ENCODE peak calls at places on chromosomes 13 and 19, in six cellular contexts. C, F, R, O, M and I are unnamed samples.

GRCh38 chr19:47479701-47480503 is 4.1 kb downstream of the KPTN start:
- DNase-seq in C (peak; percentile 77), F (peak; percentile 9), R (peak; percentile 39), O (no peak), M (peak; percentile 55), I (no peak)

GRCh38 chr13:105395041-105395440 is 1140.4 kb downstream of the EFNB2 start:
- DNase-seq in C (no peak), F (peak; percentile 54), R (no peak), O (no peak), M (no peak), I (no peak)

GRCh38 chr13:93037780-93038179 is 188.8 kb upstream of the GPC6 start:
- DNase-seq in C (no peak), F (no peak), R (no peak), O (no peak), M (no peak), I (no peak)

GRCh38 chr19:6734096-6734696 is 3.2 kb downstream of the GPR108 start:
- DNase-seq in C (no peak), F (no peak), R (no peak), O (no peak), M (peak; percentile 50), I (no peak)

GRCh38 chr13:111650626-111651025 is 330.2 kb downstream of the TEX29 start:
- DNase-seq in C (no peak), F (no peak), R (no peak), O (no peak), M (no peak), I (no peak)

GRCh38 chr13:76632388-76633044 is 253.7 kb downstream of the KCTD12 start:
- DNase-seq in C (peak; percentile 58), F (no peak), R (peak; percentile 10), O (no peak), M (no peak), I (no peak)

GRCh38 chr13:112994084-112994780 is 25.2 kb downstream of the MCF2L start:
- DNase-seq in C (no peak), F (no peak), R (no peak), O (no peak), M (no peak), I (no peak)

GRCh38 chr19:5394907-5395505 is 54.4 kb upstream of the PTPRS start:
- DNase-seq in C (peak; percentile 90), F (no peak), R (no peak), O (no peak), M (no peak), I (no peak)

GRCh38 chr19:4077800-4078683 is 11.3 kb upstream of the ZBTB7A start:
- DNase-seq in C (no peak), F (no peak), R (peak; percentile 60), O (peak; percentile 63), M (peak; percentile 73), I (no peak)

DNA sequence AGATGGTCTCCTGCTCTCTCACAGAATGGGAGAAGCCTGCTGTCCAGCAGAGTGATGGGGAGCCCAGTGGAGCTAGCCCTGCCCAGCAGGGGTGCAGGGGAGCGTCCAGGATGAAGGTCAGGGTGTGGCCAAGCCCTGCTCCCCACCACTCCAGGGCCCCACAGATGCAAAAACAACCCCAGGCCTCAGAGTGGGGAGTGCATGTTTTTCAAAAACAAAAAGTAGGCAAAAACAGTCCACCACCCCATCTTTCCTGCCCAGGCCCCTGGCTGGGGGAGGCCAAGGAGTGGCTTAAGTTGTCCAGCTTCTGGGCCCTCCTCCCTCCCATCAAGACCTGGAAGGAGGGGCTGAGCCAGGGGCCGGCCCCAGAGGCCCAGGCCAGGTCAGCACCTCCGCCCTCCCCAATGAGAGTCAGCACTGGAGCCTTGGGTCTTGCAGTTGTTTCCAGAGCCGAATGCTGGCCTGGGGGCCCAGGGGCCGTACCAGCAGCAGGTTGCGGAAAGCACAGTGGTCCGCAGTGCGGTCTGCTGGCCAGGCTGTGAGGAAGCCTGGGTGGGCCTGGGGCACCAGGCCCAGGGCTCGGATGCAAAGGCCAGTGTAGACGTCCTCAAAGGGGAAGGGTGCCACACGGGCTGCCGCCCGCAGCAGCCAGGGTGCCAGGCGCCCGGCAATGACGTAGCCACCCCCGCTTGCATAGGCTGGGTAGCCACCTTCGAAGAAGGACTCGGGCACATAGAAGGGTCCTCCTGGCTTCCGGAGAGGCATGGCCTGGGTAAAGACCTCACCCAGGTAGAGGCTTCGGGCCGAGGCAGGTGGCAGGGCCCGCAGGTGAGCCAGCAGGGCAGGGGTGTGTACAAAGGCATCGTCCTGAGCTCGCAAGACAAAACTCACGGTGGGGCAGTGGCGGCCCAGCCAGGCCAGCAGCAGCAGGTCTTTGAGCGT is 1.7 kb downstream of the B3GNT8 start:
- DNase-seq in C (no peak), F (no peak), R (no peak), O (no peak), M (no peak), I (no peak)
- H3K27me3 ChIP-seq in C (no peaks in the 10 kb centered on the region), F (no peaks in the 10 kb centered on the region), R (no peaks in the 10 kb centered on the region), O (no peaks in the 10 kb centered on the region), M (no peaks in the 10 kb centered on the region), I (no peaks in the 10 kb centered on the region)

GRCh38 chr19:11576186-11576585 is 1.3 kb downstream of the ACP5 start:
- DNase-seq in C (no peak), F (no peak), R (no peak), O (no peak), M (no peak), I (no peak)

GRCh38 chr19:11578342-11579142 is 1.1 kb upstream of the ACP5 start:
- DNase-seq in C (peak; percentile 25), F (no peak), R (peak; percentile 33), O (peak; percentile 67), M (peak; percentile 74), I (no peak)

GRCh38 chr19:11574689-11575088 is 2.8 kb downstream of the ACP5 start:
- DNase-seq in C (no peak), F (no peak), R (no peak), O (no peak), M (no peak), I (no peak)

GRCh38 chr19:11580665-11581418 is 3.4 kb upstream of the ACP5 start:
- DNase-seq in C (no peak), F (no peak), R (peak; percentile 21), O (peak; percentile 46), M (no peak), I (no peak)

GRCh38 chr19:11577451-11578341 is at the start of gene ACP5:
- DNase-seq in C (no peak), F (no peak), R (no peak), O (no peak), M (no peak), I (no peak)
- H3K4me3 ChIP-seq in C (peak within 1 kb of the TSS; percentile 32), F (no peak within 1 kb of the TSS), R (no peak within 1 kb of the TSS), O (peak within 1 kb of the TSS; percentile 43), M (peak within 1 kb of the TSS; percentile 39), I (peak within 1 kb of the TSS; percentile 26)

GRCh38 chr19:46239193-46239767 is 9.7 kb downstream of the IGFL1 start:
- DNase-seq in C (no peak), F (no peak), R (no peak), O (no peak), M (no peak), I (no peak)
- H3K27me3 ChIP-seq in C (no peaks in the 10 kb centered on the region), F (no peaks in the 10 kb centered on the region), R (no peaks in the 10 kb centered on the region), O (no peaks in the 10 kb centered on the region), M (no peaks in the 10 kb centered on the region), I (no peaks in the 10 kb centered on the region)

DNA sequence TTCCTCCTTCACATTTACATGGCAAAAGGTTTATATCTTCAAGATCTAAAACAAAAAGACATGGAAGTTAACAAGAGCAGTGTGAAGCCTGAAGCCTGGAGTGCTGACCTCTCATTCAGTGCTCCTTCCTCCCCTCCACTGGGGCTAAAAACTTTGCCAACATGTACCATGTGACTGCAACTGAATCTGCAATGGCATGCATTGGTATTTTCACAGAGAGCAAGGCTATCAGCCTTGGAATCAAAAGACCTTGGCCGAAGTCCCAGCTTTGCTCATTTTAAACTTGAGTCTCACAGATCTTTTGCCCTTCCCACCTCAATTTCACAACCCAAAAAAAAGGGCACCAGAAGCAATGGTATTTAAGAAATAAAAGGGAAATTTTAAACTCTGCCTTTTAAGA is 325.1 kb downstream of the DCT start:
- DNase-seq in C (no peak), F (peak; percentile 73), R (peak; percentile 74), O (peak; percentile 40), M (peak; percentile 69), I (peak; percentile 81)
- H3K4me3 ChIP-seq in C (no peak overlapping the region), F (no peak overlapping the region), R (no peak overlapping the region), O (no peak overlapping the region), M (no peak overlapping the region), I (no peak overlapping the region)

DNA sequence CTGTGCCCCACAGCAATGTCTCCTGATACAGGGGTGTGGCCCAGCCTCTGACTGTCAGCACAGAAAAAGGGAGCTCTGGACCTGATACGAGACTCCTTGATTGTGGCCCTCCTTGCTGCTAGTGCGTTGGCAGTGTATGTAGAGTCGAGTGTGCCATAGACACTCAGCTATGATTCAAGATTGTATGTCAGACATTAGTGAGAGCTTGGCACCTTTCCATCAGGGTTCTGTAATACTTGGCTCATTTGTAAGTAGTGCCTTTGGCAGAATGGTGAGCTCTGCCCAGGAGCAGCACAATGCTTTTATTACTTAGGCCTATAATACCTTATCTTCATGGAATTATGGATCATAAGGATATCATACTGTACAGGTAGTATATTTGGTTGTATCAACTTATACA is 83.4 kb downstream of the ATP8A2 start:
- DNase-seq in C (no peak), F (no peak), R (no peak), O (no peak), M (no peak), I (no peak)
- H3K27me3 ChIP-seq in C (no peaks in the 10 kb centered on the region), F (no peaks in the 10 kb centered on the region), R (peaks cover 4% of the 10 kb centered on the region), O (no peaks in the 10 kb centered on the region), M (no peaks in the 10 kb centered on the region), I (no peaks in the 10 kb centered on the region)

DNA sequence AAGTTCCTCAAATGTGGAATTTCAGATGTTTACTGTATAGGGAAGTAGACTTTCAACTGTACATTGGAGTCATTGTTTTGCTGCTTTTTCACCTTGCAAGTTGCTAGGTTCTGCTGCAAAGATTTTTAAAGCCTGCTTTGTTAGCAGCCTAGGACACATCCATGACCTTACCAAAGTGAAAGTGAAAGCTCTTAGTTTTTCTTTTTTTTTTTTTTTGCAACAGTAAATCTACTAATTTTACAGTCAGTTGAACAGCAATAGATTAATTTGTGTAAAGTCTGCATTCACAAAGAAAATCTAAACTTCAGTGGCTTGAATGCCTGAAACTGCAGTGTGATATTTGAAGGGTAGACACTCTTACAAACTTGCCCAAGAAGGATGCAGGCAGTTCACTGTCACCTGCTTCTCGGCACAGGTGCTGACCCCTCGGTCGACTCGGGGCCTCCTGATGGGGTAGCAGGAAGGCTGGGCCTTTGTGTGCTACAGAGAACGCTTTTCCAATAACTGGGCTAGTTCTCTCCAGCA is 5.0 kb upstream of the MTIF3 start:
- DNase-seq in C (no peak), F (no peak), R (no peak), O (no peak), M (no peak), I (no peak)
- H3K4me3 ChIP-seq in C (no peak overlapping the region), F (peak overlapping the region; percentile 35), R (no peak overlapping the region), O (peak overlapping the region; percentile 6), M (peak overlapping the region; percentile 13), I (peak overlapping the region; percentile 31)

GRCh38 chr19:54376610-54377009 is 11.9 kb upstream of the LAIR1 start:
- DNase-seq in C (no peak), F (no peak), R (no peak), O (no peak), M (no peak), I (no peak)
- H3K27me3 ChIP-seq in C (peaks cover 14% of the 10 kb centered on the region), F (no peaks in the 10 kb centered on the region), R (no peaks in the 10 kb centered on the region), O (no peaks in the 10 kb centered on the region), M (no peaks in the 10 kb centered on the region), I (no peaks in the 10 kb centered on the region)

GRCh38 chr19:50565984-50566903 is 2.0 kb downstream of the LRRC4B start:
- DNase-seq in C (peak; percentile 74), F (no peak), R (no peak), O (no peak), M (peak; percentile 43), I (no peak)
- H3K4me3 ChIP-seq in C (peak overlapping the region; percentile 67), F (no peak overlapping the region), R (peak overlapping the region; percentile 95), O (no peak overlapping the region), M (no peak overlapping the region), I (no peak overlapping the region)